ENCODE peak calls at places on chromosomes 1 and 21, in ten cellular contexts. One of them, this sample, is unnamed.

GRCh38 chr1:218755128-218755527 is 410.0 kb downstream of the TGFB2 start:
- DNase-seq in CD8-positive, alpha-beta T cell: no peak
- DNase-seq in coronary artery: no peak
- DNase-seq in MCF 10A: no peak
- DNase-seq in activated CD4-positive, alpha-beta T cell treated with anti-CD3 and anti-CD28 coated beads, Interleukin-2, amount 50 U/mL, for 1 hour: no peak
- DNase-seq in astrocyte of the spinal cord: no peak
- DNase-seq in brain microvascular endothelial cell: no peak
- DNase-seq in RPMI8226: peak
- DNase-seq in cardiac muscle cell: no peak
- DNase-seq in thoracic aorta: no peak
- DNase-seq in this sample: no peak

GRCh38 chr21:15706686-15707085 is 23.1 kb upstream of the USP25 start:
- DNase-seq in thoracic aorta: no peak
- DNase-seq in activated CD4-positive, alpha-beta T cell treated with anti-CD3 and anti-CD28 coated beads, Interleukin-2, amount 50 U/mL, for 1 hour: no peak
- DNase-seq in astrocyte of the spinal cord: peak
- DNase-seq in coronary artery: no peak
- DNase-seq in RPMI8226: no peak
- DNase-seq in brain microvascular endothelial cell: peak
- DNase-seq in CD8-positive, alpha-beta T cell: no peak
- DNase-seq in cardiac muscle cell: no peak
- DNase-seq in MCF 10A: peak
- DNase-seq in this sample: peak

GRCh38 chr1:93061895-93062792 is 16.9 kb upstream of the MTF2 start:
- DNase-seq in cardiac muscle cell: peak
- DNase-seq in CD8-positive, alpha-beta T cell: no peak
- DNase-seq in RPMI8226: peak
- DNase-seq in activated CD4-positive, alpha-beta T cell treated with anti-CD3 and anti-CD28 coated beads, Interleukin-2, amount 50 U/mL, for 1 hour: peak
- DNase-seq in astrocyte of the spinal cord: peak
- DNase-seq in thoracic aorta: no peak
- DNase-seq in MCF 10A: peak
- DNase-seq in coronary artery: no peak
- DNase-seq in brain microvascular endothelial cell: peak
- DNase-seq in this sample: peak

GRCh38 chr1:192904438-192904895 is 95.6 kb downstream of the RGS2 start:
- DNase-seq in astrocyte of the spinal cord: peak
- DNase-seq in brain microvascular endothelial cell: peak
- DNase-seq in CD8-positive, alpha-beta T cell: no peak
- DNase-seq in coronary artery: peak
- DNase-seq in thoracic aorta: peak
- DNase-seq in RPMI8226: no peak
- DNase-seq in cardiac muscle cell: no peak
- DNase-seq in activated CD4-positive, alpha-beta T cell treated with anti-CD3 and anti-CD28 coated beads, Interleukin-2, amount 50 U/mL, for 1 hour: no peak
- DNase-seq in MCF 10A: peak
- DNase-seq in this sample: peak

GRCh38 chr1:68516066-68516465 is 19.2 kb upstream of the DEPDC1 start:
- DNase-seq in CD8-positive, alpha-beta T cell: no peak
- DNase-seq in activated CD4-positive, alpha-beta T cell treated with anti-CD3 and anti-CD28 coated beads, Interleukin-2, amount 50 U/mL, for 1 hour: no peak
- DNase-seq in thoracic aorta: no peak
- DNase-seq in MCF 10A: peak
- DNase-seq in coronary artery: no peak
- DNase-seq in RPMI8226: no peak
- DNase-seq in cardiac muscle cell: no peak
- DNase-seq in astrocyte of the spinal cord: no peak
- DNase-seq in brain microvascular endothelial cell: no peak
- DNase-seq in this sample: peak

GRCh38 chr1:36327421-36328087 is 4.1 kb upstream of the EVA1B start:
- DNase-seq in coronary artery: no peak
- DNase-seq in astrocyte of the spinal cord: peak
- DNase-seq in cardiac muscle cell: no peak
- DNase-seq in CD8-positive, alpha-beta T cell: no peak
- DNase-seq in thoracic aorta: no peak
- DNase-seq in MCF 10A: peak
- DNase-seq in activated CD4-positive, alpha-beta T cell treated with anti-CD3 and anti-CD28 coated beads, Interleukin-2, amount 50 U/mL, for 1 hour: no peak
- DNase-seq in brain microvascular endothelial cell: peak
- DNase-seq in RPMI8226: no peak
- DNase-seq in this sample: peak

GRCh38 chr21:23452384-23453083 is 2154.7 kb downstream of the MRPL39 start:
- DNase-seq in RPMI8226: peak
- DNase-seq in astrocyte of the spinal cord: no peak
- DNase-seq in brain microvascular endothelial cell: no peak
- DNase-seq in MCF 10A: no peak
- DNase-seq in CD8-positive, alpha-beta T cell: no peak
- DNase-seq in coronary artery: no peak
- DNase-seq in thoracic aorta: no peak
- DNase-seq in cardiac muscle cell: peak
- DNase-seq in activated CD4-positive, alpha-beta T cell treated with anti-CD3 and anti-CD28 coated beads, Interleukin-2, amount 50 U/mL, for 1 hour: no peak
- DNase-seq in this sample: no peak

GRCh38 chr1:245599413-245600174 is 444.8 kb downstream of the KIF26B start:
- DNase-seq in astrocyte of the spinal cord: peak
- DNase-seq in RPMI8226: no peak
- DNase-seq in MCF 10A: peak
- DNase-seq in brain microvascular endothelial cell: peak
- DNase-seq in thoracic aorta: no peak
- DNase-seq in CD8-positive, alpha-beta T cell: no peak
- DNase-seq in coronary artery: peak
- DNase-seq in activated CD4-positive, alpha-beta T cell treated with anti-CD3 and anti-CD28 coated beads, Interleukin-2, amount 50 U/mL, for 1 hour: no peak
- DNase-seq in cardiac muscle cell: no peak
- DNase-seq in this sample: no peak

GRCh38 chr21:41678944-41679343 is 87.9 kb downstream of the RIPK4 start:
- DNase-seq in activated CD4-positive, alpha-beta T cell treated with anti-CD3 and anti-CD28 coated beads, Interleukin-2, amount 50 U/mL, for 1 hour: no peak
- DNase-seq in astrocyte of the spinal cord: peak
- DNase-seq in CD8-positive, alpha-beta T cell: no peak
- DNase-seq in MCF 10A: peak
- DNase-seq in thoracic aorta: peak
- DNase-seq in cardiac muscle cell: peak
- DNase-seq in coronary artery: peak
- DNase-seq in RPMI8226: peak
- DNase-seq in brain microvascular endothelial cell: peak
- DNase-seq in this sample: peak

GRCh38 chr21:34835526-34835925 is 166.7 kb downstream of the CLIC6 start:
- DNase-seq in cardiac muscle cell: no peak
- DNase-seq in MCF 10A: peak
- DNase-seq in CD8-positive, alpha-beta T cell: no peak
- DNase-seq in brain microvascular endothelial cell: no peak
- DNase-seq in coronary artery: no peak
- DNase-seq in RPMI8226: no peak
- DNase-seq in thoracic aorta: no peak
- DNase-seq in activated CD4-positive, alpha-beta T cell treated with anti-CD3 and anti-CD28 coated beads, Interleukin-2, amount 50 U/mL, for 1 hour: no peak
- DNase-seq in astrocyte of the spinal cord: peak
- DNase-seq in this sample: no peak

GRCh38 chr1:5967351-5968160 is 24.7 kb downstream of the NPHP4 start:
- DNase-seq in CD8-positive, alpha-beta T cell: no peak
- DNase-seq in astrocyte of the spinal cord: no peak
- DNase-seq in brain microvascular endothelial cell: no peak
- DNase-seq in cardiac muscle cell: no peak
- DNase-seq in MCF 10A: no peak
- DNase-seq in coronary artery: no peak
- DNase-seq in thoracic aorta: no peak
- DNase-seq in activated CD4-positive, alpha-beta T cell treated with anti-CD3 and anti-CD28 coated beads, Interleukin-2, amount 50 U/mL, for 1 hour: no peak
- DNase-seq in RPMI8226: no peak
- DNase-seq in this sample: no peak

GRCh38 chr1:1013922-1014617 is 773 bp downstream of the ISG15 start:
- DNase-seq in MCF 10A: no peak
- DNase-seq in thoracic aorta: no peak
- DNase-seq in coronary artery: no peak
- DNase-seq in activated CD4-positive, alpha-beta T cell treated with anti-CD3 and anti-CD28 coated beads, Interleukin-2, amount 50 U/mL, for 1 hour: no peak
- DNase-seq in CD8-positive, alpha-beta T cell: no peak
- DNase-seq in RPMI8226: no peak
- DNase-seq in brain microvascular endothelial cell: no peak
- DNase-seq in cardiac muscle cell: no peak
- DNase-seq in astrocyte of the spinal cord: no peak
- DNase-seq in this sample: no peak

GRCh38 chr1:70542856-70543255 is 131.8 kb downstream of the CTH start:
- DNase-seq in astrocyte of the spinal cord: no peak
- DNase-seq in CD8-positive, alpha-beta T cell: no peak
- DNase-seq in coronary artery: no peak
- DNase-seq in RPMI8226: no peak
- DNase-seq in MCF 10A: no peak
- DNase-seq in activated CD4-positive, alpha-beta T cell treated with anti-CD3 and anti-CD28 coated beads, Interleukin-2, amount 50 U/mL, for 1 hour: no peak
- DNase-seq in thoracic aorta: no peak
- DNase-seq in cardiac muscle cell: no peak
- DNase-seq in brain microvascular endothelial cell: no peak
- DNase-seq in this sample: peak

GRCh38 chr1:102970496-102971078 is 137.7 kb downstream of the COL11A1 start:
- DNase-seq in cardiac muscle cell: peak
- DNase-seq in coronary artery: no peak
- DNase-seq in astrocyte of the spinal cord: peak
- DNase-seq in brain microvascular endothelial cell: peak
- DNase-seq in CD8-positive, alpha-beta T cell: no peak
- DNase-seq in RPMI8226: peak
- DNase-seq in MCF 10A: peak
- DNase-seq in activated CD4-positive, alpha-beta T cell treated with anti-CD3 and anti-CD28 coated beads, Interleukin-2, amount 50 U/mL, for 1 hour: no peak
- DNase-seq in thoracic aorta: no peak
- DNase-seq in this sample: peak

GRCh38 chr1:75092141-75092540 is 42.0 kb upstream of the LHX8 start:
- DNase-seq in astrocyte of the spinal cord: no peak
- DNase-seq in coronary artery: no peak
- DNase-seq in brain microvascular endothelial cell: no peak
- DNase-seq in activated CD4-positive, alpha-beta T cell treated with anti-CD3 and anti-CD28 coated beads, Interleukin-2, amount 50 U/mL, for 1 hour: no peak
- DNase-seq in RPMI8226: no peak
- DNase-seq in MCF 10A: peak
- DNase-seq in cardiac muscle cell: no peak
- DNase-seq in thoracic aorta: no peak
- DNase-seq in CD8-positive, alpha-beta T cell: no peak
- DNase-seq in this sample: peak

GRCh38 chr1:160251006-160251405 is 11.3 kb downstream of the DCAF8 start:
- DNase-seq in coronary artery: no peak
- DNase-seq in RPMI8226: no peak
- DNase-seq in activated CD4-positive, alpha-beta T cell treated with anti-CD3 and anti-CD28 coated beads, Interleukin-2, amount 50 U/mL, for 1 hour: no peak
- DNase-seq in CD8-positive, alpha-beta T cell: no peak
- DNase-seq in brain microvascular endothelial cell: no peak
- DNase-seq in thoracic aorta: no peak
- DNase-seq in cardiac muscle cell: no peak
- DNase-seq in astrocyte of the spinal cord: no peak
- DNase-seq in MCF 10A: no peak
- DNase-seq in this sample: no peak

GRCh38 chr1:907611-908451 is 15.9 kb upstream of the SAMD11 start:
- DNase-seq in thoracic aorta: no peak
- DNase-seq in MCF 10A: no peak
- DNase-seq in activated CD4-positive, alpha-beta T cell treated with anti-CD3 and anti-CD28 coated beads, Interleukin-2, amount 50 U/mL, for 1 hour: no peak
- DNase-seq in astrocyte of the spinal cord: no peak
- DNase-seq in cardiac muscle cell: no peak
- DNase-seq in CD8-positive, alpha-beta T cell: no peak
- DNase-seq in brain microvascular endothelial cell: no peak
- DNase-seq in coronary artery: peak
- DNase-seq in RPMI8226: no peak
- DNase-seq in this sample: no peak

GRCh38 chr1:33358771-33359503 is 38.0 kb upstream of the A3GALT2 start:
- DNase-seq in activated CD4-positive, alpha-beta T cell treated with anti-CD3 and anti-CD28 coated beads, Interleukin-2, amount 50 U/mL, for 1 hour: no peak
- DNase-seq in thoracic aorta: no peak
- DNase-seq in astrocyte of the spinal cord: no peak
- DNase-seq in RPMI8226: no peak
- DNase-seq in brain microvascular endothelial cell: no peak
- DNase-seq in cardiac muscle cell: peak
- DNase-seq in MCF 10A: no peak
- DNase-seq in CD8-positive, alpha-beta T cell: no peak
- DNase-seq in coronary artery: no peak
- DNase-seq in this sample: peak

GRCh38 chr1:225941949-225942222 is 866 bp upstream of the LEFTY2 start:
- DNase-seq in brain microvascular endothelial cell: no peak
- DNase-seq in activated CD4-positive, alpha-beta T cell treated with anti-CD3 and anti-CD28 coated beads, Interleukin-2, amount 50 U/mL, for 1 hour: no peak
- DNase-seq in CD8-positive, alpha-beta T cell: no peak
- DNase-seq in cardiac muscle cell: no peak
- DNase-seq in thoracic aorta: no peak
- DNase-seq in coronary artery: no peak
- DNase-seq in MCF 10A: no peak
- DNase-seq in astrocyte of the spinal cord: no peak
- DNase-seq in RPMI8226: no peak
- DNase-seq in this sample: no peak

GRCh38 chr1:8818325-8818775 is 910 bp upstream of the RERE start:
- DNase-seq in activated CD4-positive, alpha-beta T cell treated with anti-CD3 and anti-CD28 coated beads, Interleukin-2, amount 50 U/mL, for 1 hour: no peak
- DNase-seq in CD8-positive, alpha-beta T cell: no peak
- DNase-seq in brain microvascular endothelial cell: peak
- DNase-seq in coronary artery: no peak
- DNase-seq in thoracic aorta: peak
- DNase-seq in RPMI8226: peak
- DNase-seq in MCF 10A: peak
- DNase-seq in cardiac muscle cell: no peak
- DNase-seq in astrocyte of the spinal cord: peak
- DNase-seq in this sample: peak

GRCh38 chr1:15757575-15758401 is 807 bp upstream of the FBLIM1 start:
- DNase-seq in cardiac muscle cell: peak
- DNase-seq in RPMI8226: no peak
- DNase-seq in coronary artery: peak
- DNase-seq in brain microvascular endothelial cell: no peak
- DNase-seq in thoracic aorta: no peak
- DNase-seq in CD8-positive, alpha-beta T cell: no peak
- DNase-seq in astrocyte of the spinal cord: no peak
- DNase-seq in MCF 10A: peak
- DNase-seq in activated CD4-positive, alpha-beta T cell treated with anti-CD3 and anti-CD28 coated beads, Interleukin-2, amount 50 U/mL, for 1 hour: no peak
- DNase-seq in this sample: no peak

GRCh38 chr1:201476670-201477344 is 7.8 kb upstream of the PHLDA3 start:
- DNase-seq in thoracic aorta: no peak
- DNase-seq in astrocyte of the spinal cord: no peak
- DNase-seq in cardiac muscle cell: no peak
- DNase-seq in MCF 10A: peak
- DNase-seq in coronary artery: no peak
- DNase-seq in CD8-positive, alpha-beta T cell: no peak
- DNase-seq in activated CD4-positive, alpha-beta T cell treated with anti-CD3 and anti-CD28 coated beads, Interleukin-2, amount 50 U/mL, for 1 hour: no peak
- DNase-seq in RPMI8226: no peak
- DNase-seq in brain microvascular endothelial cell: no peak
- DNase-seq in this sample: peak

GRCh38 chr1:168697376-168697775 is 31.6 kb downstream of the DPT start:
- DNase-seq in coronary artery: no peak
- DNase-seq in activated CD4-positive, alpha-beta T cell treated with anti-CD3 and anti-CD28 coated beads, Interleukin-2, amount 50 U/mL, for 1 hour: no peak
- DNase-seq in astrocyte of the spinal cord: peak
- DNase-seq in MCF 10A: no peak
- DNase-seq in brain microvascular endothelial cell: no peak
- DNase-seq in CD8-positive, alpha-beta T cell: no peak
- DNase-seq in thoracic aorta: no peak
- DNase-seq in cardiac muscle cell: no peak
- DNase-seq in RPMI8226: no peak
- DNase-seq in this sample: no peak

GRCh38 chr1:88079036-88079435 is 605.0 kb upstream of the PKN2 start:
- DNase-seq in astrocyte of the spinal cord: peak
- DNase-seq in RPMI8226: no peak
- DNase-seq in CD8-positive, alpha-beta T cell: no peak
- DNase-seq in thoracic aorta: no peak
- DNase-seq in coronary artery: no peak
- DNase-seq in activated CD4-positive, alpha-beta T cell treated with anti-CD3 and anti-CD28 coated beads, Interleukin-2, amount 50 U/mL, for 1 hour: no peak
- DNase-seq in cardiac muscle cell: peak
- DNase-seq in brain microvascular endothelial cell: no peak
- DNase-seq in MCF 10A: peak
- DNase-seq in this sample: peak

GRCh38 chr1:223712856-223713494 is 636 bp downstream of the CAPN2 start:
- DNase-seq in CD8-positive, alpha-beta T cell: peak
- DNase-seq in thoracic aorta: no peak
- DNase-seq in RPMI8226: no peak
- DNase-seq in cardiac muscle cell: peak
- DNase-seq in coronary artery: no peak
- DNase-seq in astrocyte of the spinal cord: no peak
- DNase-seq in brain microvascular endothelial cell: no peak
- DNase-seq in MCF 10A: peak
- DNase-seq in activated CD4-positive, alpha-beta T cell treated with anti-CD3 and anti-CD28 coated beads, Interleukin-2, amount 50 U/mL, for 1 hour: peak
- DNase-seq in this sample: no peak

GRCh38 chr1:53344921-53345838 is 17.3 kb upstream of the LRP8 start:
- DNase-seq in cardiac muscle cell: no peak
- DNase-seq in CD8-positive, alpha-beta T cell: peak
- DNase-seq in MCF 10A: no peak
- DNase-seq in coronary artery: peak
- DNase-seq in RPMI8226: peak
- DNase-seq in thoracic aorta: no peak
- DNase-seq in astrocyte of the spinal cord: no peak
- DNase-seq in activated CD4-positive, alpha-beta T cell treated with anti-CD3 and anti-CD28 coated beads, Interleukin-2, amount 50 U/mL, for 1 hour: no peak
- DNase-seq in brain microvascular endothelial cell: no peak
- DNase-seq in this sample: no peak

GRCh38 chr1:55931272-55931940 is 648.0 kb downstream of the PLPP3 start:
- DNase-seq in coronary artery: no peak
- DNase-seq in cardiac muscle cell: no peak
- DNase-seq in CD8-positive, alpha-beta T cell: no peak
- DNase-seq in RPMI8226: no peak
- DNase-seq in activated CD4-positive, alpha-beta T cell treated with anti-CD3 and anti-CD28 coated beads, Interleukin-2, amount 50 U/mL, for 1 hour: no peak
- DNase-seq in MCF 10A: peak
- DNase-seq in astrocyte of the spinal cord: peak
- DNase-seq in thoracic aorta: no peak
- DNase-seq in brain microvascular endothelial cell: no peak
- DNase-seq in this sample: peak

This sample was measured in bronchial epithelial cell.